ENCODE peak calls at places on chromosomes 1 and 21, in eight cellular contexts. J is M059J, Y is dermis blood vessel endothelial cell, Q is HT-29, E is neural progenitor cell, S is lung microvascular endothelial cell, K is choroid plexus epithelial cell, H is AG10803. A is an unnamed sample.

GRCh38 chr1:11721301-11721700 is 14.6 kb upstream of the AGTRAP start:
- DNase-seq in K (no peak), H (no peak), J (no peak), S (no peak), Y (no peak), Q (no peak), E (no peak), A (no peak)

GRCh38 chr1:40301066-40301465 is 16.0 kb downstream of the COL9A2 start:
- DNase-seq in H (no peak), Y (no peak), Q (no peak), K (no peak), J (no peak), E (no peak), S (no peak), A (no peak)

GRCh38 chr1:59560807-59561450 is 253.8 kb upstream of the HOOK1 start:
- DNase-seq in H (no peak), Q (no peak), S (peak), E (no peak), Y (peak), K (peak), J (no peak), A (no peak)

GRCh38 chr1:176379626-176380339 is 83.2 kb upstream of the PAPPA2 start:
- DNase-seq in E (no peak), H (no peak), K (peak), S (no peak), J (peak), Q (peak), Y (no peak), A (no peak)

GRCh38 chr1:244896550-244896949 is 32.2 kb upstream of the HNRNPU start:
- DNase-seq in J (peak), K (peak), Y (peak), H (peak), E (no peak), Q (no peak), S (peak), A (no peak)

GRCh38 chr1:114551400-114551799 is 30.0 kb downstream of the BCAS2 start:
- DNase-seq in Q (no peak), K (peak), H (no peak), S (no peak), J (no peak), E (peak), Y (no peak), A (no peak)

GRCh38 chr21:34908424-34909055 is 140.6 kb downstream of the RUNX1 start:
- DNase-seq in K (peak), H (peak), Y (no peak), S (peak), Q (no peak), E (no peak), J (no peak), A (no peak)

GRCh38 chr1:167465751-167466150 is 52.6 kb downstream of the CD247 start:
- DNase-seq in Y (no peak), K (no peak), E (no peak), J (no peak), H (no peak), Q (no peak), S (no peak), A (no peak)

GRCh38 chr1:167821969-167822685 is 91.8 kb downstream of the ADCY10 start:
- DNase-seq in E (no peak), Y (no peak), J (peak), H (peak), K (peak), S (no peak), Q (no peak), A (no peak)

GRCh38 chr1:207672525-207673130 is 27.7 kb downstream of the CR1L start:
- DNase-seq in Y (peak), H (peak), Q (peak), E (peak), J (peak), K (peak), S (peak), A (no peak)

GRCh38 chr1:200381256-200381980 is 28.4 kb downstream of the ZNF281 start:
- DNase-seq in S (no peak), H (no peak), Q (no peak), Y (no peak), E (no peak), J (no peak), K (no peak), A (no peak)

GRCh38 chr1:98005326-98006010 is 84.6 kb upstream of the DPYD start:
- DNase-seq in S (peak), H (peak), Y (no peak), J (peak), E (no peak), Q (no peak), K (peak), A (no peak)

GRCh38 chr1:12166834-12167492 is at the start of gene TNFRSF1B:
- DNase-seq in Q (no peak), J (peak), H (peak), Y (peak), K (peak), S (peak), E (peak), A (peak)

GRCh38 chr1:85149805-85150204 is 51.0 kb downstream of the SYDE2 start:
- DNase-seq in E (no peak), S (no peak), H (no peak), K (peak), Y (no peak), J (no peak), Q (no peak), A (no peak)